ENCODE peak calls at places on chromosomes 6 and 20, in ten cellular contexts. One of them, this sample, is unnamed. For H3K4me1, the result is how much of the 10 kb centered on the place peaks cover.

GRCh38 chr6:8483650-8484049 is 48.3 kb upstream of the SLC35B3 start:
- DNase-seq in GM23338: no peak
- DNase-seq in lower lobe of right lung: no peak
- DNase-seq in A549: no peak
- DNase-seq in IMR-90: no peak
- DNase-seq in tibial nerve: no peak
- DNase-seq in Peyer's patch: no peak
- DNase-seq in fibroblast of lung: no peak
- DNase-seq in CD8-positive, alpha-beta memory T cell: no peak
- DNase-seq in OCI-LY7: no peak
- DNase-seq in this sample: no peak

GRCh38 chr6:158333094-158333493 is 20.8 kb downstream of the TULP4 start:
- DNase-seq in GM23338: no peak
- DNase-seq in lower lobe of right lung: no peak
- DNase-seq in A549: no peak
- DNase-seq in IMR-90: no peak
- DNase-seq in tibial nerve: no peak
- DNase-seq in Peyer's patch: no peak
- DNase-seq in fibroblast of lung: no peak
- DNase-seq in CD8-positive, alpha-beta memory T cell: no peak
- DNase-seq in OCI-LY7: no peak
- DNase-seq in this sample: no peak

GRCh38 chr6:146909376-146909775 is 294.8 kb upstream of the STXBP5 start:
- DNase-seq in GM23338: no peak
- DNase-seq in lower lobe of right lung: no peak
- DNase-seq in A549: no peak
- DNase-seq in IMR-90: no peak
- DNase-seq in tibial nerve: no peak
- DNase-seq in Peyer's patch: no peak
- DNase-seq in fibroblast of lung: no peak
- DNase-seq in CD8-positive, alpha-beta memory T cell: no peak
- DNase-seq in OCI-LY7: no peak
- DNase-seq in this sample: no peak

GRCh38 chr6:151310852-151311767 is 71.3 kb downstream of the AKAP12 start:
- DNase-seq in GM23338: no peak
- DNase-seq in lower lobe of right lung: no peak
- DNase-seq in A549: no peak
- DNase-seq in IMR-90: no peak
- DNase-seq in tibial nerve: no peak
- DNase-seq in Peyer's patch: no peak
- DNase-seq in fibroblast of lung: no peak
- DNase-seq in CD8-positive, alpha-beta memory T cell: no peak
- DNase-seq in OCI-LY7: no peak
- DNase-seq in this sample: no peak

GRCh38 chr20:61321481-61321880 is 69.4 kb downstream of the CDH4 start:
- DNase-seq in GM23338: no peak
- DNase-seq in lower lobe of right lung: no peak
- DNase-seq in A549: no peak
- DNase-seq in IMR-90: no peak
- DNase-seq in tibial nerve: no peak
- DNase-seq in Peyer's patch: no peak
- DNase-seq in fibroblast of lung: no peak
- DNase-seq in CD8-positive, alpha-beta memory T cell: no peak
- DNase-seq in OCI-LY7: no peak
- DNase-seq in this sample: no peak

GRCh38 chr6:113457156-113457555 is 400.0 kb upstream of the MARCKS start:
- DNase-seq in GM23338: no peak
- DNase-seq in lower lobe of right lung: no peak
- DNase-seq in A549: no peak
- DNase-seq in IMR-90: peak
- DNase-seq in tibial nerve: no peak
- DNase-seq in Peyer's patch: no peak
- DNase-seq in fibroblast of lung: peak
- DNase-seq in CD8-positive, alpha-beta memory T cell: no peak
- DNase-seq in OCI-LY7: no peak
- DNase-seq in this sample: no peak

GRCh38 chr6:108835218-108835850 is 12.9 kb upstream of the ARMC2 start:
- DNase-seq in GM23338: peak
- DNase-seq in lower lobe of right lung: peak
- DNase-seq in A549: peak
- DNase-seq in IMR-90: peak
- DNase-seq in tibial nerve: peak
- DNase-seq in Peyer's patch: peak
- DNase-seq in fibroblast of lung: peak
- DNase-seq in CD8-positive, alpha-beta memory T cell: peak
- DNase-seq in OCI-LY7: peak
- DNase-seq in this sample: peak

GRCh38 chr20:4546786-4547185 is 174.9 kb upstream of the PRND start:
- DNase-seq in GM23338: no peak
- DNase-seq in lower lobe of right lung: no peak
- DNase-seq in A549: peak
- DNase-seq in IMR-90: peak
- DNase-seq in tibial nerve: no peak
- DNase-seq in Peyer's patch: no peak
- DNase-seq in fibroblast of lung: peak
- DNase-seq in CD8-positive, alpha-beta memory T cell: no peak
- DNase-seq in OCI-LY7: no peak
- DNase-seq in this sample: no peak

GRCh38 chr6:16840291-16840690 is 79.0 kb upstream of the ATXN1 start:
- DNase-seq in GM23338: no peak
- DNase-seq in lower lobe of right lung: no peak
- DNase-seq in A549: no peak
- DNase-seq in IMR-90: no peak
- DNase-seq in tibial nerve: no peak
- DNase-seq in Peyer's patch: no peak
- DNase-seq in fibroblast of lung: no peak
- DNase-seq in CD8-positive, alpha-beta memory T cell: no peak
- DNase-seq in OCI-LY7: no peak
- DNase-seq in this sample: no peak

GRCh38 chr20:32780278-32780677 is 18.1 kb downstream of the DNMT3B start:
- DNase-seq in GM23338: no peak
- DNase-seq in lower lobe of right lung: no peak
- DNase-seq in A549: no peak
- DNase-seq in IMR-90: no peak
- DNase-seq in tibial nerve: no peak
- DNase-seq in Peyer's patch: no peak
- DNase-seq in fibroblast of lung: no peak
- DNase-seq in CD8-positive, alpha-beta memory T cell: no peak
- DNase-seq in OCI-LY7: no peak
- DNase-seq in this sample: no peak
- H3K4me3 ChIP-seq in GM23338: peak
- H3K4me3 ChIP-seq in lower lobe of right lung: no peak
- H3K4me3 ChIP-seq in A549: no peak
- H3K4me3 ChIP-seq in IMR-90: no peak
- H3K4me3 ChIP-seq in tibial nerve: no peak
- H3K4me3 ChIP-seq in Peyer's patch: no peak
- H3K4me3 ChIP-seq in fibroblast of lung: no peak
- H3K4me3 ChIP-seq in CD8-positive, alpha-beta memory T cell: no peak
- H3K4me3 ChIP-seq in OCI-LY7: no peak
- H3K4me3 ChIP-seq in this sample: no peak

DNA sequence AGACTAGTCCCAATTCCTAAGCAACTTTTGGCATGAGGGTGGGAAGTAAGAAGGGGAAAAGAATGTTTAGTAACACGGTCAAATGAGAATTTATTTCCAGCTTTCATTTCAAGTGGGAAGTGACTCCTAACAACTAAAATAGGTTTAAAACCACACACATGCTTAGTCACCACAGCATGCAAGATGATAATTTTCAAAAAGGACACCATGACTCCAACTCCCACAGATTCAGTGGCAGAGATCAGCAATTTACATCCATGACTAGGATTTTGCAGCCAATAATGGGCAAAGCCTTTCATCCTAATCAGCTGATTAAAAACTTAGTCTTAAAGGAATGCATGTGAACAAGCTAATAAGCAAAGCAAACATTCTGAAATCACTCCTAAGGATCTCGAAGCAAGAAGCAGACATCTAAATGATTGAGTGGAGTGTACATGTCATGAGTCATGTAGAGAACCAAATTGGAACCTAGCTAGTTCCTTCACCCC is 48.1 kb upstream of the GCLC start:
- DNase-seq in GM23338: no peak
- DNase-seq in lower lobe of right lung: no peak
- DNase-seq in A549: no peak
- DNase-seq in IMR-90: peak
- DNase-seq in tibial nerve: no peak
- DNase-seq in Peyer's patch: no peak
- DNase-seq in fibroblast of lung: peak
- DNase-seq in CD8-positive, alpha-beta memory T cell: no peak
- DNase-seq in OCI-LY7: no peak
- DNase-seq in this sample: no peak
- H3K27ac ChIP-seq in GM23338: no peak
- H3K27ac ChIP-seq in lower lobe of right lung: no peak
- H3K27ac ChIP-seq in A549: peak
- H3K27ac ChIP-seq in IMR-90: no peak
- H3K27ac ChIP-seq in tibial nerve: no peak
- H3K27ac ChIP-seq in Peyer's patch: no peak
- H3K27ac ChIP-seq in fibroblast of lung: no peak
- H3K27ac ChIP-seq in CD8-positive, alpha-beta memory T cell: no peak
- H3K27ac ChIP-seq in OCI-LY7: no peak
- H3K27ac ChIP-seq in this sample: no peak

GRCh38 chr20:10428008-10428407 is 6.0 kb downstream of the MKKS start:
- DNase-seq in GM23338: no peak
- DNase-seq in lower lobe of right lung: no peak
- DNase-seq in A549: no peak
- DNase-seq in IMR-90: no peak
- DNase-seq in tibial nerve: no peak
- DNase-seq in Peyer's patch: no peak
- DNase-seq in fibroblast of lung: no peak
- DNase-seq in CD8-positive, alpha-beta memory T cell: no peak
- DNase-seq in OCI-LY7: no peak
- DNase-seq in this sample: no peak
- H3K4me1 ChIP-seq in GM23338: under half
- H3K4me1 ChIP-seq in lower lobe of right lung: under half
- H3K4me1 ChIP-seq in A549: half or more
- H3K4me1 ChIP-seq in IMR-90: under half
- H3K4me1 ChIP-seq in tibial nerve: under half
- H3K4me1 ChIP-seq in Peyer's patch: under half
- H3K4me1 ChIP-seq in fibroblast of lung: under half
- H3K4me1 ChIP-seq in CD8-positive, alpha-beta memory T cell: under half
- H3K4me1 ChIP-seq in OCI-LY7: under half
- H3K4me1 ChIP-seq in this sample: under half

GRCh38 chr6:3120765-3121089 is 2.2 kb downstream of the BPHL start:
- DNase-seq in GM23338: no peak
- DNase-seq in lower lobe of right lung: no peak
- DNase-seq in A549: no peak
- DNase-seq in IMR-90: no peak
- DNase-seq in tibial nerve: no peak
- DNase-seq in Peyer's patch: no peak
- DNase-seq in fibroblast of lung: no peak
- DNase-seq in CD8-positive, alpha-beta memory T cell: no peak
- DNase-seq in OCI-LY7: no peak
- DNase-seq in this sample: no peak
- H3K4me3 ChIP-seq in GM23338: no peak
- H3K4me3 ChIP-seq in lower lobe of right lung: no peak
- H3K4me3 ChIP-seq in A549: no peak
- H3K4me3 ChIP-seq in IMR-90: no peak
- H3K4me3 ChIP-seq in tibial nerve: no peak
- H3K4me3 ChIP-seq in Peyer's patch: no peak
- H3K4me3 ChIP-seq in fibroblast of lung: no peak
- H3K4me3 ChIP-seq in CD8-positive, alpha-beta memory T cell: no peak
- H3K4me3 ChIP-seq in OCI-LY7: no peak
- H3K4me3 ChIP-seq in this sample: no peak

GRCh38 chr6:107491059-107491609 is 1.2 kb downstream of the SOBP start:
- DNase-seq in GM23338: peak
- DNase-seq in lower lobe of right lung: peak
- DNase-seq in A549: peak
- DNase-seq in IMR-90: peak
- DNase-seq in tibial nerve: peak
- DNase-seq in Peyer's patch: no peak
- DNase-seq in fibroblast of lung: no peak
- DNase-seq in CD8-positive, alpha-beta memory T cell: peak
- DNase-seq in OCI-LY7: peak
- DNase-seq in this sample: no peak

GRCh38 chr6:107489636-107490567 is at the start of gene SOBP:
- DNase-seq in GM23338: peak
- DNase-seq in lower lobe of right lung: peak
- DNase-seq in A549: peak
- DNase-seq in IMR-90: peak
- DNase-seq in tibial nerve: peak
- DNase-seq in Peyer's patch: peak
- DNase-seq in fibroblast of lung: no peak
- DNase-seq in CD8-positive, alpha-beta memory T cell: peak
- DNase-seq in OCI-LY7: peak
- DNase-seq in this sample: peak

GRCh38 chr6:107490568-107491058 is 696 bp downstream of the SOBP start:
- DNase-seq in GM23338: no peak
- DNase-seq in lower lobe of right lung: no peak
- DNase-seq in A549: no peak
- DNase-seq in IMR-90: no peak
- DNase-seq in tibial nerve: no peak
- DNase-seq in Peyer's patch: no peak
- DNase-seq in fibroblast of lung: no peak
- DNase-seq in CD8-positive, alpha-beta memory T cell: no peak
- DNase-seq in OCI-LY7: peak
- DNase-seq in this sample: no peak

GRCh38 chr6:107488875-107489635 is 862 bp upstream of the SOBP start:
- DNase-seq in GM23338: peak
- DNase-seq in lower lobe of right lung: peak
- DNase-seq in A549: peak
- DNase-seq in IMR-90: peak
- DNase-seq in tibial nerve: peak
- DNase-seq in Peyer's patch: no peak
- DNase-seq in fibroblast of lung: no peak
- DNase-seq in CD8-positive, alpha-beta memory T cell: peak
- DNase-seq in OCI-LY7: peak
- DNase-seq in this sample: no peak

GRCh38 chr6:107488174-107488874 is 1.6 kb upstream of the SOBP start:
- DNase-seq in GM23338: no peak
- DNase-seq in lower lobe of right lung: no peak
- DNase-seq in A549: no peak
- DNase-seq in IMR-90: no peak
- DNase-seq in tibial nerve: no peak
- DNase-seq in Peyer's patch: no peak
- DNase-seq in fibroblast of lung: no peak
- DNase-seq in CD8-positive, alpha-beta memory T cell: no peak
- DNase-seq in OCI-LY7: no peak
- DNase-seq in this sample: no peak
- H3K27ac ChIP-seq in GM23338: no peak
- H3K27ac ChIP-seq in lower lobe of right lung: no peak
- H3K27ac ChIP-seq in A549: peak
- H3K27ac ChIP-seq in IMR-90: no peak
- H3K27ac ChIP-seq in tibial nerve: no peak
- H3K27ac ChIP-seq in Peyer's patch: no peak
- H3K27ac ChIP-seq in fibroblast of lung: no peak
- H3K27ac ChIP-seq in CD8-positive, alpha-beta memory T cell: no peak
- H3K27ac ChIP-seq in OCI-LY7: peak
- H3K27ac ChIP-seq in this sample: no peak

GRCh38 chr6:37146735-37147157 is 23.2 kb upstream of the PIM1 start:
- DNase-seq in GM23338: no peak
- DNase-seq in lower lobe of right lung: no peak
- DNase-seq in A549: no peak
- DNase-seq in IMR-90: no peak
- DNase-seq in tibial nerve: no peak
- DNase-seq in Peyer's patch: no peak
- DNase-seq in fibroblast of lung: no peak
- DNase-seq in CD8-positive, alpha-beta memory T cell: no peak
- DNase-seq in OCI-LY7: no peak
- DNase-seq in this sample: no peak
- H3K4me1 ChIP-seq in GM23338: under half
- H3K4me1 ChIP-seq in lower lobe of right lung: under half
- H3K4me1 ChIP-seq in A549: under half
- H3K4me1 ChIP-seq in IMR-90: under half
- H3K4me1 ChIP-seq in tibial nerve: under half
- H3K4me1 ChIP-seq in Peyer's patch: under half
- H3K4me1 ChIP-seq in fibroblast of lung: under half
- H3K4me1 ChIP-seq in CD8-positive, alpha-beta memory T cell: under half
- H3K4me1 ChIP-seq in OCI-LY7: under half
- H3K4me1 ChIP-seq in this sample: under half

GRCh38 chr6:169575365-169575764 is 126.5 kb downstream of the WDR27 start:
- DNase-seq in GM23338: no peak
- DNase-seq in lower lobe of right lung: no peak
- DNase-seq in A549: no peak
- DNase-seq in IMR-90: no peak
- DNase-seq in tibial nerve: no peak
- DNase-seq in Peyer's patch: no peak
- DNase-seq in fibroblast of lung: no peak
- DNase-seq in CD8-positive, alpha-beta memory T cell: no peak
- DNase-seq in OCI-LY7: no peak
- DNase-seq in this sample: no peak
- H3K4me3 ChIP-seq in GM23338: no peak
- H3K4me3 ChIP-seq in lower lobe of right lung: no peak
- H3K4me3 ChIP-seq in A549: no peak
- H3K4me3 ChIP-seq in IMR-90: no peak
- H3K4me3 ChIP-seq in tibial nerve: no peak
- H3K4me3 ChIP-seq in Peyer's patch: no peak
- H3K4me3 ChIP-seq in fibroblast of lung: no peak
- H3K4me3 ChIP-seq in CD8-positive, alpha-beta memory T cell: no peak
- H3K4me3 ChIP-seq in OCI-LY7: no peak
- H3K4me3 ChIP-seq in this sample: no peak

This sample was measured in effector memory CD4-positive, alpha-beta T cell.